ENCODE peak calls at places on chromosomes 2 and 18, in seven cellular contexts. B is NCI-H1417, A is hypothalamus, U is left kidney, M is lower leg skin, D is right cardiac atrium, O is Karpas-422. R is an unnamed sample.

GRCh38 chr18:77811510-77811909 is 561.9 kb downstream of the GALR1 start:
- DNase-seq in B (peak; percentile 83), A (no peak), O (no peak), U (peak; percentile 29), M (no peak), D (no peak), R (no peak)

GRCh38 chr2:108257757-108258331 is 18.1 kb downstream of the SULT1C3 start:
- DNase-seq in M (no peak), A (no peak), O (no peak), B (no peak), D (no peak), U (no peak), R (no peak)

GRCh38 chr18:9106800-9107574 is 4.5 kb downstream of the NDUFV2 start:
- DNase-seq in D (no peak), M (no peak), O (no peak), A (no peak), B (no peak), U (no peak), R (no peak)

GRCh38 chr2:73176881-73177644 is 25.3 kb upstream of the NOTO start:
- DNase-seq in D (peak; percentile 98), O (peak; percentile 96), M (peak; percentile 83), U (peak; percentile 96), B (peak; percentile 90), A (peak; percentile 90), R (peak; percentile 91)

GRCh38 chr2:96730212-96730611 is 9.7 kb downstream of the LMAN2L start:
- DNase-seq in O (no peak), M (no peak), A (no peak), D (no peak), B (no peak), U (no peak), R (no peak)

GRCh38 chr2:41400057-41400665 is 647.7 kb upstream of the PKDCC start:
- DNase-seq in A (no peak), O (peak; percentile 73), B (no peak), M (no peak), D (no peak), U (peak; percentile 86), R (peak; percentile 80)

GRCh38 chr2:24022975-24023575 is 13.2 kb downstream of the MFSD2B start:
- DNase-seq in D (no peak), O (no peak), B (no peak), A (no peak), U (no peak), M (no peak), R (no peak)

GRCh38 chr2:26521913-26522180 is 43.9 kb upstream of the OTOF start:
- DNase-seq in A (no peak), O (no peak), B (no peak), D (no peak), U (no peak), M (no peak), R (no peak)

GRCh38 chr2:39524756-39525635 is 87.9 kb upstream of the MAP4K3 start:
- DNase-seq in U (no peak), M (no peak), D (no peak), O (no peak), A (no peak), B (no peak), R (no peak)

GRCh38 chr2:157107460-157107859 is 150.0 kb upstream of the GALNT5 start:
- DNase-seq in B (no peak), O (no peak), A (no peak), U (no peak), D (no peak), M (no peak), R (no peak)

GRCh38 chr2:71940695-71941094 is 207.0 kb downstream of the CYP26B1 start:
- DNase-seq in O (no peak), U (peak; percentile 90), D (peak; percentile 67), B (no peak), A (no peak), M (peak; percentile 13), R (no peak)

GRCh38 chr2:107595749-107596148 is 230.9 kb upstream of the RGPD4 start:
- DNase-seq in D (no peak), B (no peak), M (no peak), U (no peak), O (no peak), A (no peak), R (peak; percentile 8)

GRCh38 chr2:8549273-8549922 is 132.5 kb upstream of the ID2 start:
- DNase-seq in O (no peak), B (no peak), D (no peak), M (no peak), U (no peak), A (no peak), R (no peak)

GRCh38 chr2:33134086-33134763 is 187.5 kb downstream of the LTBP1 start:
- DNase-seq in B (no peak), O (no peak), D (peak; percentile 84), U (peak; percentile 73), M (peak; percentile 65), A (no peak), R (peak; percentile 10)

GRCh38 chr2:4981802-4982409 is 710.3 kb upstream of the SOX11 start:
- DNase-seq in O (no peak), U (no peak), B (no peak), D (no peak), M (no peak), A (no peak), R (no peak)

GRCh38 chr2:47867205-47867604 is 39.1 kb downstream of the FBXO11 start:
- DNase-seq in U (peak; percentile 31), B (no peak), O (no peak), A (no peak), D (no peak), M (peak; percentile 32), R (no peak)

GRCh38 chr2:231361701-231362588 is 33.6 kb upstream of the B3GNT7 start:
- DNase-seq in B (no peak), M (no peak), A (no peak), U (no peak), O (peak; percentile 54), D (no peak), R (no peak)

GRCh38 chr2:1072258-1072657 is 121.6 kb downstream of the SNTG2 start:
- DNase-seq in D (no peak), M (no peak), A (no peak), B (no peak), U (no peak), O (no peak), R (no peak)

GRCh38 chr18:3148930-3149535 is 70.7 kb downstream of the MYOM1 start:
- DNase-seq in M (no peak), B (no peak), D (no peak), U (no peak), O (no peak), A (no peak), R (no peak)

GRCh38 chr18:57859314-57859713 is 56.2 kb upstream of the ATP8B1 start:
- DNase-seq in B (peak; percentile 22), O (peak; percentile 73), U (no peak), A (no peak), M (no peak), D (no peak), R (peak; percentile 51)

GRCh38 chr2:144747571-144747970 is 227.7 kb upstream of the ZEB2 start:
- DNase-seq in O (no peak), D (no peak), U (no peak), A (no peak), M (no peak), B (no peak), R (peak; percentile 39)

GRCh38 chr2:114814355-114814754 is 371.9 kb downstream of the DPP10 start:
- DNase-seq in D (no peak), U (no peak), M (no peak), O (no peak), B (no peak), A (no peak), R (no peak)

GRCh38 chr2:130371723-130372054 is 15.8 kb downstream of the PTPN18 start:
- DNase-seq in D (peak; percentile 70), M (no peak), O (no peak), A (no peak), B (peak; percentile 84), U (no peak), R (no peak)

GRCh38 chr18:21742323-21742687 is 1.7 kb downstream of the MIB1 start:
- DNase-seq in A (no peak), B (no peak), D (no peak), M (no peak), U (peak; percentile 24), O (no peak), R (no peak)

GRCh38 chr2:24926602-24927252 is 6.7 kb upstream of the ADCY3 start:
- DNase-seq in D (peak; percentile 90), O (no peak), A (no peak), M (peak; percentile 76), U (peak; percentile 67), B (no peak), R (peak; percentile 77)

GRCh38 chr2:6993230-6993640 is 76.0 kb downstream of the RNF144A start:
- DNase-seq in D (peak; percentile 92), U (no peak), M (no peak), B (no peak), A (peak; percentile 39), O (no peak), R (no peak)

GRCh38 chr2:128494307-128494639 is 175.6 kb upstream of the HS6ST1 start:
- DNase-seq in D (no peak), B (no peak), M (no peak), U (no peak), O (no peak), A (no peak), R (no peak)

GRCh38 chr2:235597081-235597615 is 103.3 kb downstream of the AGAP1 start:
- DNase-seq in B (no peak), U (no peak), D (no peak), A (no peak), O (no peak), M (no peak), R (no peak)

GRCh38 chr2:95344656-95345055 is 47.5 kb downstream of the KCNIP3 start:
- DNase-seq in M (no peak), B (no peak), D (no peak), U (no peak), O (no peak), A (no peak), R (no peak)

GRCh38 chr18:55224086-55224625 is 264.9 kb upstream of the CCDC68 start:
- DNase-seq in B (no peak), U (no peak), M (no peak), D (no peak), O (no peak), A (no peak), R (no peak)

GRCh38 chr2:218831378-218831990 is at the start of gene PRKAG3:
- DNase-seq in D (peak; percentile 90), B (no peak), M (no peak), A (no peak), U (no peak), O (no peak), R (no peak)